ENCODE peak calls at places on chromosomes 4 and X, in six cellular contexts. One of them, this sample, is unnamed.

GRCh38 chr4:89161841-89162240 is 50.5 kb downstream of the TIGD2 start:
- DNase-seq in AG09319: no peak
- DNase-seq in WERI-Rb-1: no peak
- DNase-seq in CD4-positive, alpha-beta T cell: no peak
- DNase-seq in brain microvascular endothelial cell: no peak
- DNase-seq in left lung: no peak
- DNase-seq in this sample: peak

GRCh38 chrX:115958687-115959359 is 211.7 kb upstream of the AGTR2 start:
- DNase-seq in AG09319: no peak
- DNase-seq in WERI-Rb-1: peak
- DNase-seq in CD4-positive, alpha-beta T cell: no peak
- DNase-seq in brain microvascular endothelial cell: no peak
- DNase-seq in left lung: no peak
- DNase-seq in this sample: no peak

GRCh38 chrX:2498781-2499302 is 1.9 kb downstream of the DHRSX start:
- DNase-seq in AG09319: no peak
- DNase-seq in WERI-Rb-1: peak
- DNase-seq in CD4-positive, alpha-beta T cell: no peak
- DNase-seq in brain microvascular endothelial cell: peak
- DNase-seq in left lung: peak
- DNase-seq in this sample: no peak

GRCh38 chr4:87734084-87734483 is 65.3 kb upstream of the IBSP start:
- DNase-seq in AG09319: no peak
- DNase-seq in WERI-Rb-1: no peak
- DNase-seq in CD4-positive, alpha-beta T cell: no peak
- DNase-seq in brain microvascular endothelial cell: no peak
- DNase-seq in left lung: no peak
- DNase-seq in this sample: no peak

GRCh38 chr4:2482693-2483092 is 13.8 kb downstream of the RNF4 start:
- DNase-seq in AG09319: no peak
- DNase-seq in WERI-Rb-1: peak
- DNase-seq in CD4-positive, alpha-beta T cell: no peak
- DNase-seq in brain microvascular endothelial cell: peak
- DNase-seq in left lung: no peak
- DNase-seq in this sample: no peak

GRCh38 chr4:101000496-101000895 is 346.8 kb downstream of the PPP3CA start:
- DNase-seq in AG09319: no peak
- DNase-seq in WERI-Rb-1: no peak
- DNase-seq in CD4-positive, alpha-beta T cell: no peak
- DNase-seq in brain microvascular endothelial cell: no peak
- DNase-seq in left lung: no peak
- DNase-seq in this sample: no peak

GRCh38 chrX:139554367-139554766 is 23.8 kb downstream of the F9 start:
- DNase-seq in AG09319: no peak
- DNase-seq in WERI-Rb-1: no peak
- DNase-seq in CD4-positive, alpha-beta T cell: no peak
- DNase-seq in brain microvascular endothelial cell: no peak
- DNase-seq in left lung: no peak
- DNase-seq in this sample: no peak

GRCh38 chrX:140764401-140764919 is 54.9 kb downstream of the LINC00632 start:
- DNase-seq in AG09319: peak
- DNase-seq in WERI-Rb-1: no peak
- DNase-seq in CD4-positive, alpha-beta T cell: no peak
- DNase-seq in brain microvascular endothelial cell: peak
- DNase-seq in left lung: peak
- DNase-seq in this sample: no peak

GRCh38 chr4:186643501-186644315 is 79.9 kb downstream of the FAT1 start:
- DNase-seq in AG09319: no peak
- DNase-seq in WERI-Rb-1: no peak
- DNase-seq in CD4-positive, alpha-beta T cell: no peak
- DNase-seq in brain microvascular endothelial cell: no peak
- DNase-seq in left lung: no peak
- DNase-seq in this sample: no peak

GRCh38 chr4:26238782-26239647 is 81.8 kb upstream of the RBPJ start:
- DNase-seq in AG09319: peak
- DNase-seq in WERI-Rb-1: peak
- DNase-seq in CD4-positive, alpha-beta T cell: no peak
- DNase-seq in brain microvascular endothelial cell: peak
- DNase-seq in left lung: no peak
- DNase-seq in this sample: no peak

GRCh38 chr4:40506492-40506891 is 123.2 kb downstream of the RBM47 start:
- DNase-seq in AG09319: no peak
- DNase-seq in WERI-Rb-1: no peak
- DNase-seq in CD4-positive, alpha-beta T cell: no peak
- DNase-seq in brain microvascular endothelial cell: no peak
- DNase-seq in left lung: no peak
- DNase-seq in this sample: no peak

GRCh38 chr4:152106113-152106763 is 345.4 kb upstream of the GATB start:
- DNase-seq in AG09319: peak
- DNase-seq in WERI-Rb-1: no peak
- DNase-seq in CD4-positive, alpha-beta T cell: no peak
- DNase-seq in brain microvascular endothelial cell: peak
- DNase-seq in left lung: peak
- DNase-seq in this sample: peak

GRCh38 chr4:163157157-163157556 is 9.5 kb downstream of the NAF1 start:
- DNase-seq in AG09319: no peak
- DNase-seq in WERI-Rb-1: no peak
- DNase-seq in CD4-positive, alpha-beta T cell: no peak
- DNase-seq in brain microvascular endothelial cell: peak
- DNase-seq in left lung: no peak
- DNase-seq in this sample: no peak

GRCh38 chr4:145480257-145480656 is 1.4 kb upstream of the SMAD1 start:
- DNase-seq in AG09319: no peak
- DNase-seq in WERI-Rb-1: no peak
- DNase-seq in CD4-positive, alpha-beta T cell: no peak
- DNase-seq in brain microvascular endothelial cell: no peak
- DNase-seq in left lung: no peak
- DNase-seq in this sample: no peak

GRCh38 chr4:71268156-71268555 is 70.7 kb upstream of the SLC4A4 start:
- DNase-seq in AG09319: no peak
- DNase-seq in WERI-Rb-1: no peak
- DNase-seq in CD4-positive, alpha-beta T cell: no peak
- DNase-seq in brain microvascular endothelial cell: no peak
- DNase-seq in left lung: no peak
- DNase-seq in this sample: no peak

GRCh38 chr4:166078956-166079355 is 205.9 kb downstream of the TLL1 start:
- DNase-seq in AG09319: no peak
- DNase-seq in WERI-Rb-1: no peak
- DNase-seq in CD4-positive, alpha-beta T cell: no peak
- DNase-seq in brain microvascular endothelial cell: peak
- DNase-seq in left lung: no peak
- DNase-seq in this sample: no peak

GRCh38 chrX:44938111-44938510 is 65.1 kb downstream of the KDM6A start:
- DNase-seq in AG09319: no peak
- DNase-seq in WERI-Rb-1: no peak
- DNase-seq in CD4-positive, alpha-beta T cell: no peak
- DNase-seq in brain microvascular endothelial cell: no peak
- DNase-seq in left lung: no peak
- DNase-seq in this sample: no peak

GRCh38 chr4:131302108-131302507 is 1847.0 kb upstream of the PCDH10 start:
- DNase-seq in AG09319: no peak
- DNase-seq in WERI-Rb-1: no peak
- DNase-seq in CD4-positive, alpha-beta T cell: no peak
- DNase-seq in brain microvascular endothelial cell: no peak
- DNase-seq in left lung: no peak
- DNase-seq in this sample: no peak

GRCh38 chr4:173231916-173232315 is 63.3 kb downstream of the GALNT7 start:
- DNase-seq in AG09319: no peak
- DNase-seq in WERI-Rb-1: no peak
- DNase-seq in CD4-positive, alpha-beta T cell: no peak
- DNase-seq in brain microvascular endothelial cell: no peak
- DNase-seq in left lung: no peak
- DNase-seq in this sample: no peak
- TF ChIP-seq CTCF in AG09319: peak
- TF ChIP-seq CTCF in WERI-Rb-1: peak
- TF ChIP-seq CTCF in CD4-positive, alpha-beta T cell: no peak
- TF ChIP-seq CTCF in brain microvascular endothelial cell: peak
- TF ChIP-seq CTCF in left lung: no peak
- TF ChIP-seq CTCF in this sample: peak

DNA sequence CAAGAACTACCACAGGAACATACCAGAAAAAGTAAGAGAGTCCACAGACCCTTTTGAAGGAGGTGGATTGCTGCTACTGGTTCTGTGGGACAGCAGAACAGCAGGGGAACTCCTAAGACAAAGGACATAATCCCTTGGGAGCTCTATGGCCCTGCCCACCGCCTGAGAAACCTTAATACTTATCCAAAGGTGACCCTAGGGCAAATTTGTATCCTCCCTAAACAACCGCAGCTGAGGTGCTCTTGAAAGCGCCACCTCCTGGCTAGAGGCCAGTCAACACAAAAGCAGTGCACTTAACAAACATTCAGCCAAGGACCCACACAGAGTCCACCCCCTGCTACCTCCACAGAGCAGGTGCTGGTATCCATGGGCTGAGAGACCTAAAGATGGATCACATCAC is 136.8 kb downstream of the ADAM29 start:
- DNase-seq in AG09319: no peak
- DNase-seq in WERI-Rb-1: peak
- DNase-seq in CD4-positive, alpha-beta T cell: no peak
- DNase-seq in brain microvascular endothelial cell: no peak
- DNase-seq in left lung: no peak
- DNase-seq in this sample: no peak
- TF ChIP-seq CTCF in AG09319: no peak
- TF ChIP-seq CTCF in WERI-Rb-1: peak
- TF ChIP-seq CTCF in CD4-positive, alpha-beta T cell: no peak
- TF ChIP-seq CTCF in brain microvascular endothelial cell: no peak
- TF ChIP-seq CTCF in left lung: no peak
- TF ChIP-seq CTCF in this sample: no peak

DNA sequence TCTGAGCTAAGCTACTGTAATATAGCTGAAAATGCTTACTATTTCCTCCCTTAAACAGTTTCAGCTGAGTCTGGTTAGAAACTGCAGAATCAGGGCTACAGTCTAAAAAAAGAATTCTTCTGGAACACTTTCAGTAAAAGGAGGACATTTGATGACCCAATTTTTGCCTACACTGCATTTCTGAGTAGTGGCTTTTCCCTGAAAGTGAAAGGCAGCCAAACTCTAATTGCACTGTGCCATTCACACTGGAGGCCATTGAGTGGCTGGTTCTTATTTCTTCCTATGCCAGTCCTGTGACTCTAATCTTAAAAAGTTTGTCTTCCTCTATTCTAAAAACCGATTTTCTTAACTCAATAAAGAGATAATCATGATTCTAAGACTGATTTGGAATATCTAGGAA is 526.0 kb downstream of the CFAP47 start:
- DNase-seq in AG09319: no peak
- DNase-seq in WERI-Rb-1: no peak
- DNase-seq in CD4-positive, alpha-beta T cell: no peak
- DNase-seq in brain microvascular endothelial cell: no peak
- DNase-seq in left lung: no peak
- DNase-seq in this sample: no peak
- TF ChIP-seq CTCF in AG09319: no peak
- TF ChIP-seq CTCF in WERI-Rb-1: no peak
- TF ChIP-seq CTCF in CD4-positive, alpha-beta T cell: no peak
- TF ChIP-seq CTCF in brain microvascular endothelial cell: no peak
- TF ChIP-seq CTCF in left lung: no peak
- TF ChIP-seq CTCF in this sample: no peak

DNA sequence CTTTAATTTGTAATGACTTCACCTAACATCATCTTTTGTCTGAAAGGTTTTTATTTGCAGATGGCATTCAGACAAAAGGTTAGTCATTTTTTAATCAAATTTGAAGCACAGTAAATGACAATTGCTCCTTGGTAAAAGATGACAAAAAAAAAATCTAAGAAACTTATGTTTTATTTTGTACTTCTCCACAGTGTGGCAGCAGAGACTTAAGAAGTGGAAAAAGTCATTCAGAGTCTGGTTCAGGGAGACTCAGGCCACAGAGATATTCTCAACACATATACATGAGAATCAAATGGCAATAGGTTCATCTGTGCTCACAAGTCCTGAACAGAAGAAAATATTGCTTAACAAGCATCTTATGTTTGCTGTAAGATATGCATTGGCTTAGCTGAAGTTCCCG is 436.2 kb downstream of the KCNIP4 start:
- DNase-seq in AG09319: peak
- DNase-seq in WERI-Rb-1: peak
- DNase-seq in CD4-positive, alpha-beta T cell: no peak
- DNase-seq in brain microvascular endothelial cell: peak
- DNase-seq in left lung: no peak
- DNase-seq in this sample: peak
- TF ChIP-seq CTCF in AG09319: peak
- TF ChIP-seq CTCF in WERI-Rb-1: peak
- TF ChIP-seq CTCF in CD4-positive, alpha-beta T cell: no peak
- TF ChIP-seq CTCF in brain microvascular endothelial cell: peak
- TF ChIP-seq CTCF in left lung: no peak
- TF ChIP-seq CTCF in this sample: peak

DNA sequence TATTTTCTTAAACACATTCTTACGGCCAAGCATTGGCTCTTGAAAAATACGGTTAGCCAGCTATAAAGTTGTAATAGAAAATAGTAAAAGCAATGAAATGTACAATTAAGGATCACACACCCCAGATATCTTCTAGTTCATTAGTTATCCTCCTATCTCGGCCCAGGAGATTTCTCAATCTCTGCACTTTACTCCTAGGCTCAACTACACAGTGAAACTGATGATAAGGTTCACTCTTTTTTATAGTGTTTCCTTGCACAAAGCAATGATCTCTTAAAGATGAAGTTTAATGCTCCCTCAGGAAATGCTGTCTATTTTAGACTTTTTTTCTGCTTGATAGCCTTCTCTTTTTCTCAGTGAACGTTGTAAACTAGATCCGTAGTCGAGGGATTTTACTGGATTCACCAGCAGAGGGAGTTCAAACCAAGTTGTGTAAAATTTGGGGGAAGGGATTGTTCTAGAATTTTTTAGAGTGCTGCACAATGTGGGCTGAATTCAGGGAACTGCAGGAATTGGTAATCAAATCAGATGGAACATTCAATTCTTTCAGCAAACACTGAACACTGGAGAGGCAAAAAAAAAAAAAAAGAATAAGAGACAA is 269.5 kb downstream of the GBA3 start:
- DNase-seq in AG09319: no peak
- DNase-seq in WERI-Rb-1: peak
- DNase-seq in CD4-positive, alpha-beta T cell: no peak
- DNase-seq in brain microvascular endothelial cell: peak
- DNase-seq in left lung: no peak
- DNase-seq in this sample: no peak
- TF ChIP-seq CTCF in AG09319: peak
- TF ChIP-seq CTCF in WERI-Rb-1: peak
- TF ChIP-seq CTCF in CD4-positive, alpha-beta T cell: no peak
- TF ChIP-seq CTCF in brain microvascular endothelial cell: peak
- TF ChIP-seq CTCF in left lung: no peak
- TF ChIP-seq CTCF in this sample: peak

DNA sequence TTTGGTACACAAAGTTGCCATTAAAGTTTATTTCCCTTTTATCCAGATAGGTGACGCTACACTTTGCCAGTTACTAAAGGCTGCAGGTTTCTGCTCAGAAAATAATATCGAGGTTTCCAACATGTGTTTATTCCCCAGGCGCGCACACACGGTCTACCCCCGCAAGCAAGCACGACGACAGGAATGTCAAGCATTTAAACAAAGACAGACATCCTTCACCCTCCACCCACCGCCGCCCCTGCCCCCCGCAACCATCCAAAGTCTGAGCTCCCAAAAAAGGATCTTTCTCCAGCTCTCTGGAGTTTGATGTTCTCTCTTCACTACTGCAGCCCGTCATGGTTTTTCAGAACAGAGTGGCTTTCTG is 1.3 kb upstream of the PCDH7 start:
- DNase-seq in AG09319: no peak
- DNase-seq in WERI-Rb-1: no peak
- DNase-seq in CD4-positive, alpha-beta T cell: no peak
- DNase-seq in brain microvascular endothelial cell: peak
- DNase-seq in left lung: no peak
- DNase-seq in this sample: no peak
- TF ChIP-seq CTCF in AG09319: peak
- TF ChIP-seq CTCF in WERI-Rb-1: peak
- TF ChIP-seq CTCF in CD4-positive, alpha-beta T cell: no peak
- TF ChIP-seq CTCF in brain microvascular endothelial cell: peak
- TF ChIP-seq CTCF in left lung: no peak
- TF ChIP-seq CTCF in this sample: peak

GRCh38 chr4:15948826-15949225 is 10.3 kb upstream of the FGFBP1 start:
- DNase-seq in AG09319: no peak
- DNase-seq in WERI-Rb-1: no peak
- DNase-seq in CD4-positive, alpha-beta T cell: no peak
- DNase-seq in brain microvascular endothelial cell: no peak
- DNase-seq in left lung: no peak
- DNase-seq in this sample: no peak
- TF ChIP-seq CTCF in AG09319: no peak
- TF ChIP-seq CTCF in WERI-Rb-1: no peak
- TF ChIP-seq CTCF in CD4-positive, alpha-beta T cell: no peak
- TF ChIP-seq CTCF in brain microvascular endothelial cell: no peak
- TF ChIP-seq CTCF in left lung: no peak
- TF ChIP-seq CTCF in this sample: no peak

This sample was measured in AG09309.